ENCODE peak calls at places on chromosomes 2 and 18, in four cellular contexts. W, H, D and T are unnamed samples. For H3K4me1, the result is how much of the 10 kb centered on the place peaks cover.

GRCh38 chr2:4675295-4675694 is 971.9 kb downstream of the DCDC2C start:
- DNase-seq in H (no peak), W (no peak), D (no peak), T (no peak)

GRCh38 chr18:45156941-45157340 is 458.3 kb upstream of the SLC14A2 start:
- DNase-seq in W (no peak), H (no peak), D (no peak), T (no peak)

GRCh38 chr2:148720501-148720998 is 76.0 kb downstream of the EPC2 start:
- DNase-seq in D (no peak), H (no peak), W (peak), T (no peak)

GRCh38 chr2:179444056-179444455 is 179.4 kb upstream of the SESTD1 start:
- DNase-seq in H (no peak), D (no peak), W (no peak), T (no peak)

GRCh38 chr2:211944572-211944971 is 594.0 kb downstream of the ERBB4 start:
- DNase-seq in W (no peak), H (no peak), D (no peak), T (no peak)

GRCh38 chr2:189638305-189639002 is 22.8 kb upstream of the ASNSD1 start:
- DNase-seq in D (no peak), W (no peak), H (no peak), T (no peak)

GRCh38 chr2:163312723-163313122 is 423.1 kb downstream of the FIGN start:
- DNase-seq in D (no peak), W (no peak), H (no peak), T (no peak)

GRCh38 chr2:23697256-23697655 is 229.7 kb downstream of the ATAD2B start:
- DNase-seq in H (no peak), D (no peak), W (no peak), T (no peak)

GRCh38 chr2:183070942-183071844 is 7.4 kb upstream of the DUSP19 start:
- DNase-seq in H (no peak), W (no peak), D (no peak), T (no peak)

GRCh38 chr2:112204411-112204810 is 50.4 kb downstream of the ZC3H8 start:
- DNase-seq in W (no peak), D (no peak), H (peak), T (no peak)

GRCh38 chr2:108640731-108641130 is 78.6 kb upstream of the RANBP2 start:
- DNase-seq in W (no peak), H (no peak), D (no peak), T (no peak)

GRCh38 chr2:190380962-190381412 is 27.2 kb upstream of the MFSD6 start:
- DNase-seq in D (no peak), W (no peak), H (no peak), T (no peak)

GRCh38 chr2:134372611-134373131 is 118.8 kb downstream of the MGAT5 start:
- DNase-seq in D (no peak), W (peak), H (no peak), T (no peak)

GRCh38 chr2:51953931-51954330 is 922.0 kb upstream of the NRXN1 start:
- DNase-seq in H (no peak), W (no peak), D (no peak), T (no peak)

GRCh38 chr18:75638597-75639467 is 211.3 kb upstream of the SMIM21 start:
- DNase-seq in W (peak), D (no peak), H (no peak), T (no peak)

GRCh38 chr2:54657664-54658083 is 65.8 kb upstream of the EML6 start:
- DNase-seq in H (peak), W (no peak), D (no peak), T (no peak)

GRCh38 chr2:3784731-3785130 is 81.4 kb downstream of the DCDC2C start:
- DNase-seq in W (no peak), H (no peak), D (no peak), T (no peak)

GRCh38 chr2:174749793-174750192 is 14.5 kb downstream of the CHRNA1 start:
- DNase-seq in H (no peak), W (no peak), D (no peak), T (no peak)

GRCh38 chr18:40553029-40553428 is 1402.0 kb upstream of the PIK3C3 start:
- DNase-seq in H (no peak), W (no peak), D (no peak), T (no peak)

GRCh38 chr18:22094375-22094767 is 75.0 kb upstream of the GATA6 start:
- DNase-seq in W (no peak), D (no peak), H (no peak), T (no peak)

GRCh38 chr2:222959358-222959757 is 92.6 kb upstream of the KCNE4 start:
- DNase-seq in D (no peak), H (no peak), W (no peak), T (no peak)

GRCh38 chr2:225130093-225130492 is 87.8 kb upstream of the DOCK10 start:
- DNase-seq in H (no peak), W (no peak), D (no peak), T (no peak)

GRCh38 chr2:31397099-31397498 is 17.4 kb downstream of the XDH start:
- DNase-seq in D (no peak), W (no peak), H (no peak), T (no peak)

GRCh38 chr2:195320416-195320973 is 336.5 kb upstream of the SLC39A10 start:
- DNase-seq in D (no peak), W (no peak), H (no peak), T (no peak)

GRCh38 chr2:70698847-70699246 is 69.2 kb downstream of the ADD2 start:
- DNase-seq in H (no peak), W (no peak), D (no peak), T (no peak)

GRCh38 chr2:43227830-43228280 is 1.4 kb upstream of the ZFP36L2 start:
- DNase-seq in W (no peak), H (no peak), D (no peak), T (no peak)

GRCh38 chr2:31923662-31924061 is 87.1 kb downstream of the MEMO1 start:
- DNase-seq in D (no peak), H (no peak), W (no peak), T (no peak)

GRCh38 chr2:185144159-185144919 is 546.0 kb downstream of the ZNF804A start:
- DNase-seq in W (no peak), H (no peak), D (no peak), T (no peak)

GRCh38 chr2:85900366-85900765 is 11.6 kb upstream of the ST3GAL5 start:
- DNase-seq in D (no peak), H (peak), W (no peak), T (no peak)

GRCh38 chr2:101047075-101047766 is 45.1 kb downstream of the RPL31 start:
- DNase-seq in D (no peak), W (no peak), H (no peak), T (no peak)

GRCh38 chr2:44707945-44708645 is 233.4 kb upstream of the SIX3 start:
- DNase-seq in W (no peak), H (peak), D (no peak), T (no peak)

GRCh38 chr2:20198001-20198400 is 26.9 kb downstream of the SDC1 start:
- DNase-seq in D (no peak), H (no peak), W (no peak), T (no peak)

GRCh38 chr2:233369897-233370758 is 15.8 kb downstream of the DGKD start:
- DNase-seq in W (no peak), H (no peak), D (no peak), T (no peak)

GRCh38 chr2:85468704-85469349 is 50.3 kb downstream of the SH2D6 start:
- DNase-seq in H (no peak), D (no peak), W (no peak), T (no peak)

GRCh38 chr2:181724662-181725061 is 44.3 kb upstream of the NEUROD1 start:
- DNase-seq in D (no peak), H (no peak), W (no peak), T (no peak)

GRCh38 chr2:105800953-105801635 is 56.4 kb downstream of the NCK2 start:
- DNase-seq in W (no peak), D (no peak), H (no peak), T (no peak)

GRCh38 chr2:105803337-105803736 is 58.6 kb downstream of the NCK2 start:
- DNase-seq in W (no peak), D (no peak), H (no peak), T (no peak)

GRCh38 chr2:105803773-105804172 is 59.1 kb downstream of the NCK2 start:
- DNase-seq in D (no peak), H (no peak), W (no peak), T (no peak)

GRCh38 chr2:105801961-105802360 is 57.2 kb downstream of the NCK2 start:
- DNase-seq in D (no peak), W (no peak), H (no peak), T (no peak)

DNA sequence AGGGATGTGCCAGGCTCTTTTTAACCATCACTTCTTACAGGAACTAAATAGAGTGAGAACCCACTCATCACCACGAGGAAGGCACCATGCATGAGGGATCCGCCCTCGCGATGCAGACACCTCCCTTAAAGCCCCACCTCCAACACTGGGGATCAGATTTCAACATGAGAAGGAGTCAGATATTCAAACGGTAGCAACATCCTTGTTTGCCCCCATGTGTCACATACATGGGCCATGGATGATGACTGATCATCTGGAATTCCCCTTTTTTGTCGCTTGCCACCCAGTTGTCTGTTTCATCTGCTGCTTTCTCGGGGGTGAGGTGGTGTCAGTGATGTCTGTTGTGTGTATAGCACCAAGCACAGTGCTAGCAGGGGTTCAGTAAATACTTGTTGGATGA is 57.9 kb downstream of the NCK2 start:
- DNase-seq in H (peak), W (no peak), D (no peak), T (no peak)
- H3K4me1 ChIP-seq in H (half or more), W (under half), D (under half), T (under half)

DNA sequence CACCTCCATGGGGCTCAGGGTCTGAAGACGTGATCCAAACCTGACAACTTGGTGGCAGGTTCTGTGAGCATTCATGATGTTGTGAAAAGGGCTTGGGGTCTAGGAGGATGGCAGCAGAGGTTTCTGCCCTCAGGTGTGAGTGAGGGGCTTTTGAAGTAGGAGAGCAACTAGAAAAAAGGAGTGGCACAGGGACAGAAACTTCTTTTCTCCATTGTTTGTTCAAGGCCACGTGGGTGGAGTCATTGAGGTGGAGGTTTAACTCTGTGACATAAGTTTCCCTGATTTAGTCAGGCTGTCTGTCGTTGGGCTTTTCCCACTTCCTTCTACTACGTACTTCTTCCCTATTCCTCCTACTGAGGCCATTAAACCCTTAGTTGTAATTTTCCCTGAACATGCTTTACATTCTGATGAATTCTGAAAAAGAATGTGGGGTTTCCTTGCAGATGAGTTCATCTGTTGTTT is 13.1 kb downstream of the CFLAR start:
- DNase-seq in D (no peak), H (no peak), W (no peak), T (no peak)
- H3K4me1 ChIP-seq in D (half or more), H (half or more), W (under half), T (half or more)

GRCh38 chr18:2967820-2968219 is 45.1 kb downstream of the LPIN2 start:
- DNase-seq in H (no peak), D (no peak), W (no peak), T (no peak)

GRCh38 chr18:2968559-2968958 is 44.4 kb downstream of the LPIN2 start:
- DNase-seq in D (no peak), H (no peak), W (no peak), T (no peak)

GRCh38 chr18:2969695-2970094 is 43.2 kb downstream of the LPIN2 start:
- DNase-seq in W (no peak), H (no peak), D (no peak), T (no peak)

GRCh38 chr18:2965797-2966196 is 47.1 kb downstream of the LPIN2 start:
- DNase-seq in W (no peak), H (no peak), D (no peak), T (no peak)

DNA sequence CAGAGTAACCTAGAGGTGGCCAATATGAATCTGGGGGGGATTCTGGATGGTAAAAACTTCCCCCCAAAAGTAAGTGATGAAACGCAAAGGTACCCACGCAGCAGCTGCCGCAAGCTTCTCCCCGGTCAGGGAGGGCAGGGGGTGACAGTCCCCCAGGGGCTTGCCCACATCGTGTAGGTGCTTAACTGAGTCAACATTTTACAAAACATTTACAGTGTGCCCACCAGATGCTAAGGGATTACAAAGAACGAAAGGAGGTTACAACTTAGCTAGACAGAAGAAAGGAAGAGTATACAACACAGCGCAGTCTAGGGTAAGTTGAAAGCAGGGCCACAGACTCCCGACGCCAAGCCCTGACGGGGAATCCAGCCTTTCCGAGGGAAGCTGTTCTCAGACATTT is 45.6 kb downstream of the LPIN2 start:
- DNase-seq in W (no peak), H (no peak), D (no peak), T (no peak)
- H3K4me1 ChIP-seq in W (under half), H (half or more), D (half or more), T (under half)

GRCh38 chr2:33217431-33217830 is 259.0 kb upstream of the RASGRP3 start:
- DNase-seq in W (no peak), H (no peak), D (no peak), T (no peak)
- H3K4me1 ChIP-seq in W (under half), H (under half), D (half or more), T (under half)

DNA sequence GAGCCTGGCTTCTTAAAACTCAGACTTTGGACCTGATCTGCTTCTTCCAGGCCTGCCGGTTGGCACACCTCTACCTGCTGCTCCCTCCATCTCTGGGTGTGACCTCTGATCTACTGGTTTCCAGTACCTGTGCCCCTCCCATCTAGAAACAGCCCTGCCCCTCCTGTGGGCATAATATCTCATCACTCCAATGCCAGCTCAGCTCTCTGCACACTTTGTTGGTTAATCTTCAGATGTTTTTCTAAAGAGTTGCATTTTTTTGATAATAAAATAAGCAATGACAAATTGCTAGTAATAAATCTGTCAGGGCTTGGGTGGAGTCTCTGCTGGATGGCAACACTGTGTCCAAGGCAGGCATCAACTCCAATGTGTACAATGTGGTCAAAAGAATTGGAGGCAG is 89.6 kb upstream of the PPP1CB start:
- DNase-seq in D (no peak), H (no peak), W (peak), T (no peak)
- H3K4me1 ChIP-seq in D (half or more), H (under half), W (under half), T (half or more)

DNA sequence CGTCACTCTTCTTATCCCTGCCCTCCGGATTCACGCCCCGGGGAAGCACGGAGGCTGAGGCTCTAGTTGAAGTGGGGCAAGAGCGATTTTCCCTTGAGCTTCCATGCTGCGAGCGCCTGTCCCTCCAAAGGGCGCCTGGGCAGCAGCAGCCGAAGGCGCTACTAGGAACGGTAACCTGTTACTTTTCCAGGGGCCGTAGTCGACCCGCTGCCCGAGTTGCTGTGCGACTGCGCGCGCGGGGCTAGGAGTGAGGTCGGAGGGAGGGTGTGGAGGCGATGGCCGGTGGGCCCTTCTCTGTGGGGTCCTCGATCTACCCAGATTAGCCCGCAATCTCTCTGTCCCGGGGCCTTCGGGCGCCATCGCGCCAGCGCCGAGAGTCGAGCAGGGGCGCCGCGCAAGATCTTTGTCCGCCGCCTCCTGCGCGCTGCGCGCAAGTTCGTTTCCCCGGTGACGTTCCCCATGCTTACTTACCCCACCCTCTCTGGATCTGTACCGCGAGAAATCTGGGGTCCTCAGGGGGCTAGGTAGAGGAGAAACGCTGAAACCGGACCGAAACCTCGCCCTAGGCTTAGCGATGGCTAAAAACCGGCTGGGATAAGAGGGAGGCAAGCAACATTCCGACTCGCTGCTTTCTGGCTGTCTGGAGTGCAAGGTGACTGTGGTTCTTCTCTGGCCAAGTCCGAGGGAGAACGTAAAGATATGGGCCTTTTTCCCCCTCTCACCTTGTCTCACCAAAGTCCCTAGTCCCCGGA is 736 bp downstream of the GAD1 start:
- DNase-seq in D (no peak), H (peak), W (no peak), T (no peak)
- H3K4me1 ChIP-seq in D (half or more), H (under half), W (under half), T (half or more)

GRCh38 chr18:48994044-48994651 is 43.4 kb upstream of the SMAD7 start:
- DNase-seq in W (no peak), H (no peak), D (no peak), T (no peak)
- H3K4me1 ChIP-seq in W (under half), H (under half), D (half or more), T (under half)